ENCODE peak calls at places on chromosomes 3 and 15, in four cellular contexts. N is activated naive CD8-positive, alpha-beta T cell treated with anti-CD3 and anti-CD28 coated beads, Interleukin-2, amount 50 U/mL, for 24 hours; C is NCI-H2107; Y is B cell. V is an unnamed sample.
A peak's percentile ranks its signal among the peaks of the same experiment; 100 is the strongest.

GRCh38 chr3:133926736-133927542 is 31.3 kb upstream of the RAB6B start:
- DNase-seq in N (no peak), Y (no peak), C (no peak), V (peak; percentile 10)

GRCh38 chr3:54999159-54999558 is 71.3 kb upstream of the LRTM1 start:
- DNase-seq in N (no peak), C (no peak), Y (no peak), V (no peak)

GRCh38 chr3:171088984-171089754 is 62.6 kb upstream of the SLC2A2 start:
- DNase-seq in C (peak; percentile 46), Y (no peak), N (no peak), V (no peak)

GRCh38 chr3:71425491-71426071 is 157.9 kb downstream of the FOXP1 start:
- DNase-seq in N (peak; percentile 57), Y (no peak), C (no peak), V (no peak)

GRCh38 chr3:125300416-125300815 is 74.7 kb downstream of the ZNF148 start:
- DNase-seq in C (no peak), N (no peak), Y (no peak), V (no peak)

GRCh38 chr15:67109141-67110034 is 44.0 kb downstream of the SMAD3 start:
- DNase-seq in N (peak; percentile 52), C (no peak), Y (peak; percentile 87), V (peak; percentile 69)

GRCh38 chr15:32716960-32717289 is 879 bp upstream of the GREM1 start:
- DNase-seq in N (no peak), C (no peak), Y (no peak), V (no peak)

GRCh38 chr3:70281663-70282062 is 30.8 kb downstream of the MDFIC2 start:
- DNase-seq in C (no peak), N (no peak), Y (no peak), V (no peak)

GRCh38 chr15:42065008-42065407 is 29.4 kb downstream of the PLA2G4D start:
- DNase-seq in Y (no peak), N (no peak), C (no peak), V (no peak)

GRCh38 chr3:15223684-15224575 is 17.9 kb downstream of the CAPN7 start:
- DNase-seq in C (no peak), N (no peak), Y (no peak), V (no peak)

GRCh38 chr15:45993508-45993907 is 358.7 kb downstream of the SQOR start:
- DNase-seq in C (no peak), N (no peak), Y (no peak), V (no peak)

GRCh38 chr3:113287818-113288648 is 76.7 kb downstream of the BOC start:
- DNase-seq in Y (no peak), C (peak; percentile 64), N (peak; percentile 66), V (peak; percentile 65)

GRCh38 chr3:46538803-46539442 is 27.2 kb downstream of the LRRC2 start:
- DNase-seq in Y (peak; percentile 97), N (peak; percentile 73), C (no peak), V (peak; percentile 75)

GRCh38 chr3:77885381-77885780 is 845.5 kb downstream of the ROBO2 start:
- DNase-seq in C (no peak), Y (no peak), N (no peak), V (no peak)

GRCh38 chr3:194250104-194251002 is 100.8 kb downstream of the CPN2 start:
- DNase-seq in C (no peak), N (no peak), Y (no peak), V (no peak)

GRCh38 chr3:48743773-48744172 is 26.8 kb upstream of the IP6K2 start:
- DNase-seq in N (no peak), Y (no peak), C (no peak), V (no peak)

GRCh38 chr15:39535466-39535865 is 45.4 kb upstream of the THBS1 start:
- DNase-seq in N (no peak), C (no peak), Y (no peak), V (no peak)

GRCh38 chr3:110646496-110646895 is 425.1 kb upstream of the NECTIN3 start:
- DNase-seq in Y (no peak), N (no peak), C (no peak), V (no peak)

V was measured in GM10248.